ENCODE peak calls at places on chromosomes 7 and 10, in nine cellular contexts. S is SW480; Q is epithelial cell of prostate; C is mesothelial cell of epicardium; F is astrocyte of the spinal cord; T is IMR-90; V is activated T-helper 1 cell treated with Interleukin-2 at 50 U/mL for 16 hours; O is H4; D is CD8-positive, alpha-beta memory T cell. B is an unnamed sample.

GRCh38 chr10:43200538-43201390 is 62.5 kb downstream of the CSGALNACT2 start:
- DNase-seq in D (no peak), T (no peak), Q (no peak), F (no peak), V (no peak), O (no peak), C (peak; percentile 12), S (no peak), B (no peak)

GRCh38 chr7:132084776-132085388 is 491.4 kb downstream of the PLXNA4 start:
- DNase-seq in T (peak; percentile 11), O (peak; percentile 54), Q (no peak), S (peak; percentile 61), D (no peak), F (no peak), V (no peak), C (no peak), B (no peak)

GRCh38 chr10:3668276-3668960 is 116.6 kb downstream of the KLF6 start:
- DNase-seq in T (peak; percentile 84), Q (peak; percentile 60), S (no peak), D (peak; percentile 46), O (peak; percentile 43), V (peak; percentile 58), C (no peak), F (peak; percentile 40), B (peak; percentile 61)

GRCh38 chr10:86651021-86651471 is 3.3 kb upstream of the OPN4 start:
- DNase-seq in O (no peak), S (no peak), F (no peak), C (no peak), V (no peak), T (no peak), D (no peak), Q (no peak), B (no peak)

GRCh38 chr7:157952841-157953645 is 616.2 kb downstream of the DNAJB6 start:
- DNase-seq in Q (no peak), C (no peak), D (no peak), O (no peak), S (no peak), F (no peak), T (no peak), V (no peak), B (no peak)

GRCh38 chr10:97825020-97825739 is 24.5 kb upstream of the GOLGA7B start:
- DNase-seq in C (no peak), F (no peak), V (no peak), Q (no peak), O (no peak), S (no peak), D (no peak), T (no peak), B (no peak)

GRCh38 chr7:93228302-93228701 is 2.0 kb upstream of the HEPACAM2 start:
- DNase-seq in F (peak; percentile 63), S (peak; percentile 87), D (no peak), C (no peak), Q (no peak), O (peak; percentile 80), V (no peak), T (peak; percentile 70), B (no peak)

GRCh38 chr10:60208676-60209269 is 180.9 kb downstream of the ANK3 start:
- DNase-seq in Q (peak; percentile 6), V (no peak), F (peak; percentile 60), C (no peak), T (peak; percentile 49), D (no peak), S (peak; percentile 24), O (peak; percentile 34), B (no peak)

GRCh38 chr10:69065406-69066361 is 22.2 kb upstream of the SRGN start:
- DNase-seq in O (no peak), C (no peak), D (no peak), T (peak; percentile 80), F (peak; percentile 43), S (no peak), V (no peak), Q (no peak), B (no peak)

GRCh38 chr10:110212119-110213006 is 5.0 kb downstream of the MXI1 start:
- DNase-seq in Q (no peak), T (no peak), V (peak; percentile 28), D (no peak), C (no peak), F (no peak), S (no peak), O (no peak), B (peak; percentile 51)

GRCh38 chr7:50939026-50939425 is 156.3 kb upstream of the GRB10 start:
- DNase-seq in F (peak; percentile 83), D (no peak), T (peak; percentile 16), Q (no peak), C (no peak), O (peak; percentile 85), S (no peak), V (no peak), B (no peak)

GRCh38 chr10:88987243-88987726 is 3.3 kb upstream of the FAS start:
- DNase-seq in D (no peak), F (peak; percentile 57), V (no peak), O (no peak), C (no peak), S (no peak), Q (no peak), T (no peak), B (no peak)

GRCh38 chr7:1073211-1073977 is 14.5 kb upstream of the GPER1 start:
- DNase-seq in D (no peak), Q (no peak), C (no peak), F (no peak), S (no peak), O (no peak), T (no peak), V (no peak), B (no peak)

GRCh38 chr7:781936-782529 is 50.2 kb upstream of the SUN1 start:
- DNase-seq in O (no peak), T (no peak), V (no peak), S (no peak), F (no peak), D (no peak), C (no peak), Q (no peak), B (no peak)

GRCh38 chr7:151890355-151891004 is 13.6 kb upstream of the PRKAG2 start:
- DNase-seq in C (no peak), D (no peak), V (no peak), O (no peak), Q (no peak), F (no peak), S (no peak), T (no peak), B (no peak)

GRCh38 chr7:155869784-155870076 is 57.5 kb upstream of the SHH start:
- DNase-seq in O (no peak), T (no peak), V (no peak), D (no peak), S (no peak), F (no peak), C (no peak), Q (no peak), B (no peak)

GRCh38 chr7:134307320-134307719 is 9.4 kb downstream of the SLC35B4 start:
- DNase-seq in F (peak; percentile 44), V (no peak), Q (no peak), D (no peak), C (no peak), O (no peak), T (no peak), S (no peak), B (no peak)

B was measured in CD4-positive, alpha-beta T cell.